ENCODE peak calls at places on chromosomes 4 and X, in seven cellular contexts. One of them, this sample, is unnamed.

GRCh38 chr4:16779028-16779675 is 119.3 kb downstream of the LDB2 start:
- DNase-seq in transverse colon: no peak
- DNase-seq in uterus: peak; percentile 49
- DNase-seq in caudate nucleus: no peak
- DNase-seq in H1: no peak
- DNase-seq in gastrocnemius medialis: no peak
- DNase-seq in CD8-positive, alpha-beta memory T cell: no peak
- DNase-seq in this sample: no peak

GRCh38 chrX:123083924-123084323 is 100.2 kb upstream of the GRIA3 start:
- DNase-seq in gastrocnemius medialis: no peak
- DNase-seq in H1: no peak
- DNase-seq in uterus: no peak
- DNase-seq in CD8-positive, alpha-beta memory T cell: no peak
- DNase-seq in caudate nucleus: no peak
- DNase-seq in transverse colon: no peak
- DNase-seq in this sample: no peak

GRCh38 chr4:53453385-53453784 is 75.9 kb downstream of the FIP1L1 start:
- DNase-seq in uterus: no peak
- DNase-seq in gastrocnemius medialis: peak; percentile 23
- DNase-seq in transverse colon: no peak
- DNase-seq in CD8-positive, alpha-beta memory T cell: no peak
- DNase-seq in caudate nucleus: no peak
- DNase-seq in H1: no peak
- DNase-seq in this sample: no peak

GRCh38 chrX:68175569-68175968 is 257.7 kb downstream of the OPHN1 start:
- DNase-seq in H1: no peak
- DNase-seq in CD8-positive, alpha-beta memory T cell: no peak
- DNase-seq in caudate nucleus: no peak
- DNase-seq in gastrocnemius medialis: no peak
- DNase-seq in uterus: no peak
- DNase-seq in transverse colon: no peak
- DNase-seq in this sample: no peak

GRCh38 chr4:94519925-94520789 is 68.4 kb downstream of the PDLIM5 start:
- DNase-seq in gastrocnemius medialis: no peak
- DNase-seq in transverse colon: no peak
- DNase-seq in uterus: no peak
- DNase-seq in H1: no peak
- DNase-seq in CD8-positive, alpha-beta memory T cell: no peak
- DNase-seq in caudate nucleus: no peak
- DNase-seq in this sample: no peak

GRCh38 chr4:171813195-171813955 is at the start of gene GALNTL6:
- DNase-seq in CD8-positive, alpha-beta memory T cell: no peak
- DNase-seq in uterus: no peak
- DNase-seq in H1: no peak
- DNase-seq in transverse colon: no peak
- DNase-seq in caudate nucleus: peak; percentile 52
- DNase-seq in gastrocnemius medialis: no peak
- DNase-seq in this sample: no peak

GRCh38 chr4:183288955-183289354 is 31.1 kb downstream of the CLDN22 start:
- DNase-seq in H1: no peak
- DNase-seq in transverse colon: no peak
- DNase-seq in caudate nucleus: no peak
- DNase-seq in gastrocnemius medialis: no peak
- DNase-seq in CD8-positive, alpha-beta memory T cell: no peak
- DNase-seq in uterus: no peak
- DNase-seq in this sample: no peak

GRCh38 chr4:184807797-184808718 is 17.7 kb downstream of the ACSL1 start:
- DNase-seq in H1: peak; percentile 58
- DNase-seq in uterus: no peak
- DNase-seq in CD8-positive, alpha-beta memory T cell: no peak
- DNase-seq in caudate nucleus: peak; percentile 87
- DNase-seq in gastrocnemius medialis: peak; percentile 78
- DNase-seq in transverse colon: no peak
- DNase-seq in this sample: no peak

GRCh38 chrX:78514852-78515251 is 144.3 kb downstream of the RTL3 start:
- DNase-seq in caudate nucleus: no peak
- DNase-seq in uterus: no peak
- DNase-seq in H1: peak; percentile 73
- DNase-seq in CD8-positive, alpha-beta memory T cell: no peak
- DNase-seq in transverse colon: no peak
- DNase-seq in gastrocnemius medialis: no peak
- DNase-seq in this sample: no peak

GRCh38 chrX:11793734-11794133 is 35.7 kb downstream of the MSL3 start:
- DNase-seq in transverse colon: no peak
- DNase-seq in gastrocnemius medialis: no peak
- DNase-seq in H1: no peak
- DNase-seq in uterus: no peak
- DNase-seq in caudate nucleus: no peak
- DNase-seq in CD8-positive, alpha-beta memory T cell: no peak
- DNase-seq in this sample: no peak

GRCh38 chr4:4182835-4183568 is 43.7 kb downstream of the OTOP1 start:
- DNase-seq in transverse colon: no peak
- DNase-seq in H1: peak; percentile 39
- DNase-seq in uterus: no peak
- DNase-seq in CD8-positive, alpha-beta memory T cell: peak; percentile 6
- DNase-seq in caudate nucleus: no peak
- DNase-seq in gastrocnemius medialis: no peak
- DNase-seq in this sample: no peak

GRCh38 chr4:109803924-109804571 is 2.2 kb upstream of the CFI start:
- DNase-seq in H1: no peak
- DNase-seq in transverse colon: peak; percentile 8
- DNase-seq in uterus: no peak
- DNase-seq in gastrocnemius medialis: no peak
- DNase-seq in CD8-positive, alpha-beta memory T cell: no peak
- DNase-seq in caudate nucleus: no peak
- DNase-seq in this sample: no peak

GRCh38 chr4:145830699-145831098 is 107.9 kb downstream of the ZNF827 start:
- DNase-seq in caudate nucleus: no peak
- DNase-seq in CD8-positive, alpha-beta memory T cell: no peak
- DNase-seq in uterus: no peak
- DNase-seq in gastrocnemius medialis: no peak
- DNase-seq in H1: no peak
- DNase-seq in transverse colon: no peak
- DNase-seq in this sample: no peak
- H3K27ac ChIP-seq in caudate nucleus: no peak overlapping the region
- H3K27ac ChIP-seq in CD8-positive, alpha-beta memory T cell: no peak overlapping the region
- H3K27ac ChIP-seq in uterus: no peak overlapping the region
- H3K27ac ChIP-seq in gastrocnemius medialis: no peak overlapping the region
- H3K27ac ChIP-seq in H1: no peak overlapping the region
- H3K27ac ChIP-seq in transverse colon: no peak overlapping the region
- H3K27ac ChIP-seq in this sample: no peak overlapping the region

GRCh38 chr4:141388483-141388882 is 167.8 kb downstream of the ZNF330 start:
- DNase-seq in transverse colon: no peak
- DNase-seq in H1: no peak
- DNase-seq in caudate nucleus: no peak
- DNase-seq in CD8-positive, alpha-beta memory T cell: no peak
- DNase-seq in gastrocnemius medialis: no peak
- DNase-seq in uterus: no peak
- DNase-seq in this sample: no peak
- H3K27ac ChIP-seq in transverse colon: no peak overlapping the region
- H3K27ac ChIP-seq in H1: no peak overlapping the region
- H3K27ac ChIP-seq in caudate nucleus: no peak overlapping the region
- H3K27ac ChIP-seq in CD8-positive, alpha-beta memory T cell: no peak overlapping the region
- H3K27ac ChIP-seq in gastrocnemius medialis: no peak overlapping the region
- H3K27ac ChIP-seq in uterus: no peak overlapping the region
- H3K27ac ChIP-seq in this sample: no peak overlapping the region

GRCh38 chr4:38004887-38005286 is 44.7 kb downstream of the PTTG2 start:
- DNase-seq in CD8-positive, alpha-beta memory T cell: no peak
- DNase-seq in H1: no peak
- DNase-seq in transverse colon: no peak
- DNase-seq in caudate nucleus: no peak
- DNase-seq in uterus: peak; percentile 54
- DNase-seq in gastrocnemius medialis: no peak
- DNase-seq in this sample: no peak
- H3K27ac ChIP-seq in CD8-positive, alpha-beta memory T cell: no peak overlapping the region
- H3K27ac ChIP-seq in H1: no peak overlapping the region
- H3K27ac ChIP-seq in transverse colon: peak overlapping the region; percentile 30
- H3K27ac ChIP-seq in caudate nucleus: no peak overlapping the region
- H3K27ac ChIP-seq in uterus: peak overlapping the region; percentile 91
- H3K27ac ChIP-seq in gastrocnemius medialis: no peak overlapping the region
- H3K27ac ChIP-seq in this sample: no peak overlapping the region

DNA sequence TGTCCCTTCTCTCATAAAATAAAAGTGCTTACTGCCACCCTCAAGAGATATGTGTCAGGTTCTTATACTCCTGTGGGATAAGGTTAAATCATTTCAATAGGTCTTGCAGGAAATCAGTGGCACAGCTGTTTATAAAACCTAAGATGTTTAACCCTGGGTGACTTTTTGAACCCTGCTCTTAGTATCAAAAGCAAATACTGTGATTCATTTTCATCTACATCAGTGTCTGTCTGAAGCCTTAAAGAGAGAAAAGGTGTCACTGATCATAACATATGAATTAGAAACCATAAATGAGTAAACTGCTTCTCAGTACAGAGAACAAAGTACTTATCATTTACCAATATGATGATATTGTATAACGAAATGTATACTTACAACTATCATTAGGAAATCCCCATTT is 59.0 kb downstream of the CCSER1 start:
- DNase-seq in caudate nucleus: no peak
- DNase-seq in CD8-positive, alpha-beta memory T cell: no peak
- DNase-seq in uterus: no peak
- DNase-seq in H1: no peak
- DNase-seq in transverse colon: no peak
- DNase-seq in gastrocnemius medialis: no peak
- DNase-seq in this sample: no peak
- H3K27ac ChIP-seq in caudate nucleus: no peak overlapping the region
- H3K27ac ChIP-seq in CD8-positive, alpha-beta memory T cell: no peak overlapping the region
- H3K27ac ChIP-seq in uterus: no peak overlapping the region
- H3K27ac ChIP-seq in H1: no peak overlapping the region
- H3K27ac ChIP-seq in transverse colon: no peak overlapping the region
- H3K27ac ChIP-seq in gastrocnemius medialis: no peak overlapping the region
- H3K27ac ChIP-seq in this sample: no peak overlapping the region

GRCh38 chrX:154751669-154752271 is 893 bp upstream of the GAB3 start:
- DNase-seq in CD8-positive, alpha-beta memory T cell: no peak
- DNase-seq in transverse colon: no peak
- DNase-seq in caudate nucleus: no peak
- DNase-seq in H1: no peak
- DNase-seq in uterus: no peak
- DNase-seq in gastrocnemius medialis: no peak
- DNase-seq in this sample: no peak

GRCh38 chrX:154751121-154751668 is 318 bp upstream of the GAB3 start:
- DNase-seq in uterus: no peak
- DNase-seq in CD8-positive, alpha-beta memory T cell: peak; percentile 16
- DNase-seq in transverse colon: no peak
- DNase-seq in gastrocnemius medialis: no peak
- DNase-seq in caudate nucleus: no peak
- DNase-seq in H1: no peak
- DNase-seq in this sample: no peak

GRCh38 chrX:154748712-154749339 is 2.1 kb downstream of the GAB3 start:
- DNase-seq in gastrocnemius medialis: no peak
- DNase-seq in transverse colon: no peak
- DNase-seq in uterus: peak; percentile 25
- DNase-seq in CD8-positive, alpha-beta memory T cell: no peak
- DNase-seq in H1: no peak
- DNase-seq in caudate nucleus: peak; percentile 39
- DNase-seq in this sample: no peak

GRCh38 chrX:154749856-154750255 is 1.0 kb downstream of the GAB3 start:
- DNase-seq in transverse colon: no peak
- DNase-seq in CD8-positive, alpha-beta memory T cell: no peak
- DNase-seq in uterus: no peak
- DNase-seq in H1: no peak
- DNase-seq in caudate nucleus: no peak
- DNase-seq in gastrocnemius medialis: no peak
- DNase-seq in this sample: no peak

DNA sequence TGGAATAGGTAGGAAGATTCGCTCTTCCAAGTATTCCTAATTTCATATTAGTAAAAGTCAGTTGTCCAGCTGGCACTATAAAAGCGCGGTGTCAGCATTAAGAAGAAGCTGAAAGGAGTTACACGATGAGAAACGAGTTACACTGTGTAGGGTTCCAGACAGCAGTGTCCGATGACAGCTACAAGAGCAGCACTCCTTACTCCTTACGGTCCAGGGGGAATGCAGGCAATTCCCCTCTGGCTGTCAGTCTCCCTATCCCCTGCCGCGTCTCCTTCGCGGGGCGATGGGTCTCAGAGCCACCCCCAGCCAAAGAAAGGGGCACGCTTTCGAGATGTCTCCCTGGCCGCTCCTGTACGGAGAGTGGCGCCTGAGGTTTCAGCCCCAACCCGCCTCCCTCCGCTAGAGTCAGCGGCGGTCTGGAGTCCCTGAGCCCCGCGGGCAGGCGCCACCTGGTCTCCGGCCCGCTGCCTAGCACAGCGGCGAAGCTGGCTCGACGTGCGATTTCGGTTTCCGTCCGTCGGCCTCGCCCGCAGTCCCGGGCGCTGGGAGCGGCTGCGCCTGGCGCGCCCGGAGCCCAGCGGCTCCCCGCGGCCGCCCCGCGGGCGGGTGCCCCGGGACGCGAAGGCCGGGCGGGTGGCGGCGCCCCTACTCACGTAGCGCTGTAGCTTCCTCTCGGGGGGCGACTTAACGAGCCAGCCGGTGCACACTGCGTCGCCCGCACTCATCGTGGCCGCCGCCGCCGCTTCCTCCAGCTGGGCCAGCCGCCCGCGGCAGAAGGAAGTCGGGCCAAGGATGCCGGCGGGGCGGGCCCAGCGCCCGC is at the start of gene GAB3:
- DNase-seq in gastrocnemius medialis: no peak
- DNase-seq in transverse colon: peak; percentile 46
- DNase-seq in H1: no peak
- DNase-seq in uterus: peak; percentile 22
- DNase-seq in caudate nucleus: no peak
- DNase-seq in CD8-positive, alpha-beta memory T cell: peak; percentile 10
- DNase-seq in this sample: no peak
- H3K27ac ChIP-seq in gastrocnemius medialis: peak within 1 kb of the TSS; percentile 63
- H3K27ac ChIP-seq in transverse colon: peak within 1 kb of the TSS; percentile 78
- H3K27ac ChIP-seq in H1: no peak within 1 kb of the TSS
- H3K27ac ChIP-seq in uterus: peak within 1 kb of the TSS; percentile 72
- H3K27ac ChIP-seq in caudate nucleus: peak within 1 kb of the TSS; percentile 37
- H3K27ac ChIP-seq in CD8-positive, alpha-beta memory T cell: peak within 1 kb of the TSS; percentile 76
- H3K27ac ChIP-seq in this sample: peak within 1 kb of the TSS; percentile 86